ENCODE peak calls at places on chromosomes 4 and X, in nine cellular contexts. S is mammary epithelial cell; P is IMR-90; V is RWPE1; B is sigmoid colon; N is CD4-positive, alpha-beta T cell; L is stomach; Z is breast epithelium; J is adrenal gland. R is an unnamed sample.

GRCh38 chrX:51917600-51917999 is 24.2 kb downstream of the MAGED1 start:
- DNase-seq in Z (no peak), P (no peak), N (no peak), S (no peak), L (no peak), J (no peak), V (no peak), B (no peak), R (no peak)

GRCh38 chr4:6324461-6324998 is 54.9 kb downstream of the WFS1 start:
- DNase-seq in L (no peak), V (no peak), N (no peak), P (no peak), J (no peak), Z (no peak), S (no peak), B (no peak), R (no peak)

GRCh38 chr4:109026588-109026987 is 263.7 kb upstream of the ETNPPL start:
- DNase-seq in V (no peak), J (no peak), B (no peak), L (no peak), P (peak), S (no peak), N (no peak), Z (no peak), R (no peak)

GRCh38 chrX:12843668-12844279 is 23.1 kb upstream of the TLR7 start:
- DNase-seq in S (no peak), N (no peak), Z (no peak), B (no peak), J (no peak), P (no peak), V (no peak), L (no peak), R (no peak)

GRCh38 chrX:24479924-24480722 is 15.0 kb downstream of the PDK3 start:
- DNase-seq in B (no peak), N (peak), L (no peak), P (peak), V (no peak), S (no peak), J (no peak), Z (no peak), R (no peak)

GRCh38 chr4:67380154-67380553 is 165.1 kb downstream of the CENPC start:
- DNase-seq in Z (no peak), L (no peak), V (no peak), N (no peak), J (no peak), P (no peak), S (no peak), B (no peak), R (no peak)

GRCh38 chr4:3387943-3388348 is 53.8 kb upstream of the HGFAC start:
- DNase-seq in V (peak), P (peak), L (peak), B (peak), S (peak), Z (peak), N (no peak), J (peak), R (peak)

GRCh38 chr4:45693746-45694145 is 430.1 kb downstream of the GABRG1 start:
- DNase-seq in S (no peak), Z (no peak), N (no peak), V (no peak), B (no peak), J (peak), L (peak), P (no peak), R (no peak)

GRCh38 chr4:184104419-184105101 is 113.1 kb downstream of the ENPP6 start:
- DNase-seq in S (no peak), V (no peak), L (peak), B (no peak), J (no peak), P (no peak), Z (no peak), N (no peak), R (no peak)

GRCh38 chrX:45889471-45889870 is 655.8 kb downstream of the ZNF674 start:
- DNase-seq in B (no peak), S (peak), J (no peak), P (peak), L (no peak), N (no peak), V (peak), Z (no peak), R (no peak)

GRCh38 chr4:30667919-30668318 is 52.2 kb upstream of the PCDH7 start:
- DNase-seq in Z (no peak), B (no peak), J (no peak), P (no peak), V (no peak), N (no peak), L (no peak), S (no peak), R (no peak)

GRCh38 chr4:53314257-53314656 is 51.6 kb downstream of the SCFD2 start:
- DNase-seq in P (no peak), S (no peak), J (no peak), L (no peak), N (no peak), B (no peak), V (no peak), Z (no peak), R (no peak)

GRCh38 chrX:151871244-151871643 is 41.4 kb upstream of the MAGEA4 start:
- DNase-seq in N (no peak), B (no peak), V (peak), J (peak), P (peak), L (no peak), S (peak), Z (no peak), R (no peak)
- H3K27ac ChIP-seq in N (no peak), B (no peak), V (peak), J (peak), P (no peak), L (no peak), S (peak), Z (no peak), R (no peak)

GRCh38 chr4:71669291-71669690 is 114.6 kb downstream of the GC start:
- DNase-seq in N (no peak), L (no peak), S (no peak), B (no peak), Z (no peak), V (no peak), J (no peak), P (no peak), R (no peak)

GRCh38 chr4:71664366-71664765 is 119.5 kb downstream of the GC start:
- DNase-seq in L (no peak), J (no peak), B (no peak), P (no peak), S (no peak), N (no peak), Z (no peak), V (no peak), R (no peak)

GRCh38 chr4:71659979-71660378 is 123.9 kb downstream of the GC start:
- DNase-seq in N (no peak), P (no peak), S (no peak), B (no peak), L (no peak), J (no peak), V (no peak), Z (no peak), R (no peak)

DNA sequence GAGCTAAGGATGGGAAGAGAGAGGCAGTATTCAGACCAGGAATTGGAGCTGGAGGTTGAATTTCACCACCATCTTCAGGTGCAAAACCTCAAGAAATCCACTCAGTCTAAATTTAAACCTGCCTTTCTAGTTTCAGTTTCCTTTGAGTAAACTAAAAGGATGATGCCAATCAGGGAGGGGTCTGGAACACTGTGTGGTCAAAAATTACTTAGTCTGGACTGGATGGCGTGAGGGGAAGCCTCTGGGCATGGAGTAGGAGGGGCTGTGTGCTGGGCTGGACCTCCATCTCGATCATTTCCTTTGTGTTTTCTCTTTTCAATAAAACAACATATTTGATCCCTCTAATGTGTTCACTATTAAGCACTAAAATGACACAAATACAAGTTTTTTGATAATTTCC is 120.1 kb downstream of the GC start:
- DNase-seq in B (no peak), S (no peak), L (no peak), Z (no peak), P (no peak), N (no peak), J (no peak), V (no peak), R (no peak)
- H3K27ac ChIP-seq in B (no peak), S (no peak), L (no peak), Z (no peak), P (no peak), N (no peak), J (no peak), V (no peak), R (no peak)

GRCh38 chr4:93299116-93299515 is 529.4 kb upstream of the ATOH1 start:
- DNase-seq in V (no peak), L (no peak), P (no peak), S (no peak), Z (no peak), B (no peak), J (no peak), N (no peak), R (no peak)

GRCh38 chr4:93302310-93302709 is 526.2 kb upstream of the ATOH1 start:
- DNase-seq in L (no peak), S (no peak), P (no peak), Z (no peak), N (no peak), V (no peak), B (no peak), J (no peak), R (no peak)

DNA sequence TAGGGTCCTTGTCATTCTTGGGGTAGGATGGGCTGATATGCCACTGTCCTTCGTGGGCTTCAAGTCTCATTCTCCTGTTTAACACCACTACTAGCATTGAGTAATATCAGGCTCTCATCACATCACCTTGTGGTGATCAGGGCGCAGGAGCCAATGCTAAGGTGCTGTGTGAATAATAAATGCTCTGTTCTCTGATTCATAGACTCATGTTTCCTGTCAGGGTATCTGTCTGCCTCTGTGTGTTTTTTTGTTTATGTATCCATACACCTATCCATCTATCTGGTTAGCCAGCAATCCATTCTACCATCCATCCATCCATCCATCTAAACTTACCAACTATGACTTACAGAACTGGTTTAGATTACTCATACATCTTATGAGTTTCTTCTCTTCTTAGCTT is 525.1 kb upstream of the ATOH1 start:
- DNase-seq in Z (no peak), L (no peak), B (no peak), N (no peak), S (peak), J (no peak), V (no peak), P (no peak), R (no peak)
- H3K27ac ChIP-seq in Z (no peak), L (no peak), B (no peak), N (no peak), S (peak), J (no peak), V (no peak), P (no peak), R (no peak)

GRCh38 chr4:581181-581580 is 5.1 kb upstream of the TMEM271 start:
- DNase-seq in J (no peak), B (no peak), V (no peak), S (no peak), N (no peak), P (no peak), Z (no peak), L (no peak), R (no peak)
- H3K27ac ChIP-seq in J (no peak), B (no peak), V (no peak), S (no peak), N (no peak), P (no peak), Z (no peak), L (no peak), R (no peak)

GRCh38 chrX:71067727-71068051 is 445 bp downstream of the SNX12 start:
- DNase-seq in Z (no peak), J (no peak), B (no peak), L (no peak), P (no peak), N (no peak), V (no peak), S (no peak), R (no peak)
- H3K27ac ChIP-seq in Z (peak), J (peak), B (peak), L (peak), P (peak), N (peak), V (peak), S (peak), R (peak)